ENCODE peak calls at places on chromosomes 6 and 20, in six cellular contexts. T, A, S, F, U and P are unnamed samples.
A peak's percentile ranks its signal among the peaks of the same experiment; 100 is the strongest.

GRCh38 chr6:37222125-37222967 is 35.2 kb upstream of the TBC1D22B start:
- DNase-seq in T (peak; percentile 98), A (peak; percentile 88), S (peak; percentile 83), F (peak; percentile 90), U (peak; percentile 99), P (peak; percentile 87)

GRCh38 chr6:20166226-20166625 is 46.0 kb downstream of the MBOAT1 start:
- DNase-seq in T (no peak), A (no peak), S (no peak), F (no peak), U (no peak), P (no peak)

GRCh38 chr6:45741437-45742166 is 274.1 kb downstream of the CLIC5 start:
- DNase-seq in T (no peak), A (no peak), S (peak; percentile 44), F (no peak), U (no peak), P (no peak)

GRCh38 chr6:160300076-160300695 is 41.6 kb upstream of the SLC22A2 start:
- DNase-seq in T (no peak), A (no peak), S (no peak), F (no peak), U (no peak), P (no peak)

GRCh38 chr20:15111654-15112053 is 774.2 kb upstream of the FLRT3 start:
- DNase-seq in T (no peak), A (no peak), S (no peak), F (no peak), U (no peak), P (peak; percentile 5)

GRCh38 chr20:16147221-16147620 is 426.0 kb downstream of the KIF16B start:
- DNase-seq in T (no peak), A (no peak), S (no peak), F (no peak), U (no peak), P (no peak)

GRCh38 chr6:44207966-44208365 is 8.8 kb upstream of the MYMX start:
- DNase-seq in T (no peak), A (no peak), S (no peak), F (no peak), U (no peak), P (no peak)

GRCh38 chr6:53103993-53104675 is 38.9 kb downstream of the FBXO9 start:
- DNase-seq in T (no peak), A (no peak), S (no peak), F (peak; percentile 31), U (no peak), P (no peak)

GRCh38 chr20:32585519-32586127 is 490 bp upstream of the NOL4L start:
- DNase-seq in T (no peak), A (peak; percentile 68), S (no peak), F (no peak), U (no peak), P (no peak)

GRCh38 chr20:48648482-48649051 is 179.2 kb downstream of the PREX1 start:
- DNase-seq in T (no peak), A (no peak), S (no peak), F (no peak), U (no peak), P (no peak)

GRCh38 chr6:30463651-30464618 is 25.4 kb upstream of the HLA-E start:
- DNase-seq in T (no peak), A (no peak), S (peak; percentile 50), F (peak; percentile 45), U (no peak), P (no peak)

GRCh38 chr20:16707674-16708073 is 22.2 kb upstream of the SNRPB2 start:
- DNase-seq in T (no peak), A (no peak), S (no peak), F (no peak), U (no peak), P (no peak)

GRCh38 chr6:111804627-111805235 is 68.5 kb downstream of the FYN start:
- DNase-seq in T (no peak), A (no peak), S (peak; percentile 74), F (peak; percentile 89), U (no peak), P (no peak)

GRCh38 chr6:142680308-142680707 is 264.7 kb downstream of the HIVEP2 start:
- DNase-seq in T (no peak), A (no peak), S (no peak), F (no peak), U (no peak), P (no peak)

GRCh38 chr6:100202417-100203194 is 208.6 kb upstream of the MCHR2 start:
- DNase-seq in T (no peak), A (no peak), S (peak; percentile 93), F (peak; percentile 95), U (peak; percentile 50), P (no peak)

GRCh38 chr6:1679691-1680068 is 70.0 kb downstream of the FOXC1 start:
- DNase-seq in T (no peak), A (no peak), S (no peak), F (no peak), U (no peak), P (no peak)

GRCh38 chr20:3798405-3798768 is 2.3 kb downstream of the CDC25B start:
- DNase-seq in T (no peak), A (no peak), S (no peak), F (no peak), U (no peak), P (no peak)

GRCh38 chr6:138465007-138465645 is 34.2 kb downstream of the NHSL1 start:
- DNase-seq in T (no peak), A (no peak), S (peak; percentile 98), F (peak; percentile 96), U (peak; percentile 22), P (no peak)

GRCh38 chr20:24977336-24977735 is 15.2 kb downstream of the APMAP start:
- DNase-seq in T (no peak), A (no peak), S (no peak), F (no peak), U (no peak), P (no peak)

GRCh38 chr6:52545844-52546119 is 31.1 kb downstream of the TRAM2 start:
- DNase-seq in T (no peak), A (no peak), S (no peak), F (no peak), U (no peak), P (no peak)

GRCh38 chr6:162999575-163000285 is 272.0 kb downstream of the PACRG start:
- DNase-seq in T (no peak), A (no peak), S (peak; percentile 4), F (peak; percentile 63), U (no peak), P (no peak)

GRCh38 chr6:163001341-163001740 is 273.6 kb downstream of the PACRG start:
- DNase-seq in T (no peak), A (no peak), S (no peak), F (no peak), U (no peak), P (no peak)

GRCh38 chr6:162998777-162999176 is 271.0 kb downstream of the PACRG start:
- DNase-seq in T (no peak), A (no peak), S (no peak), F (no peak), U (no peak), P (no peak)
- H4K91ac ChIP-seq in T (no peak overlapping the region), A (no peak overlapping the region), S (no peak overlapping the region), F (no peak overlapping the region), U (no peak overlapping the region), P (no peak overlapping the region)

GRCh38 chr6:41405941-41406340 is 70.5 kb downstream of the NCR2 start:
- DNase-seq in T (no peak), A (no peak), S (no peak), F (no peak), U (no peak), P (no peak)

GRCh38 chr6:41408982-41409381 is 73.6 kb downstream of the NCR2 start:
- DNase-seq in T (no peak), A (no peak), S (no peak), F (no peak), U (no peak), P (no peak)

GRCh38 chr6:41406821-41407787 is 71.7 kb downstream of the NCR2 start:
- DNase-seq in T (peak; percentile 60), A (peak; percentile 80), S (no peak), F (no peak), U (no peak), P (no peak)

GRCh38 chr6:41409489-41409888 is 74.1 kb downstream of the NCR2 start:
- DNase-seq in T (no peak), A (no peak), S (no peak), F (no peak), U (no peak), P (no peak)

GRCh38 chr6:41408576-41408975 is 73.2 kb downstream of the NCR2 start:
- DNase-seq in T (peak; percentile 40), A (no peak), S (no peak), F (no peak), U (no peak), P (no peak)
- H3K18ac ChIP-seq in T (no peak overlapping the region), A (peak overlapping the region; percentile 17), S (no peak overlapping the region), F (no peak overlapping the region), U (no peak overlapping the region), P (peak overlapping the region; percentile 76)

GRCh38 chr6:167092672-167093339 is 30.1 kb upstream of the CCR6 start:
- DNase-seq in T (no peak), A (no peak), S (no peak), F (no peak), U (no peak), P (no peak)

GRCh38 chr6:167094436-167094819 is 28.5 kb upstream of the CCR6 start:
- DNase-seq in T (no peak), A (no peak), S (no peak), F (no peak), U (peak; percentile 52), P (no peak)

GRCh38 chr6:167094820-167095637 is 27.9 kb upstream of the CCR6 start:
- DNase-seq in T (no peak), A (no peak), S (no peak), F (no peak), U (no peak), P (no peak)

GRCh38 chr6:167093922-167094432 is 28.9 kb upstream of the CCR6 start:
- DNase-seq in T (no peak), A (no peak), S (no peak), F (no peak), U (peak; percentile 25), P (no peak)

DNA sequence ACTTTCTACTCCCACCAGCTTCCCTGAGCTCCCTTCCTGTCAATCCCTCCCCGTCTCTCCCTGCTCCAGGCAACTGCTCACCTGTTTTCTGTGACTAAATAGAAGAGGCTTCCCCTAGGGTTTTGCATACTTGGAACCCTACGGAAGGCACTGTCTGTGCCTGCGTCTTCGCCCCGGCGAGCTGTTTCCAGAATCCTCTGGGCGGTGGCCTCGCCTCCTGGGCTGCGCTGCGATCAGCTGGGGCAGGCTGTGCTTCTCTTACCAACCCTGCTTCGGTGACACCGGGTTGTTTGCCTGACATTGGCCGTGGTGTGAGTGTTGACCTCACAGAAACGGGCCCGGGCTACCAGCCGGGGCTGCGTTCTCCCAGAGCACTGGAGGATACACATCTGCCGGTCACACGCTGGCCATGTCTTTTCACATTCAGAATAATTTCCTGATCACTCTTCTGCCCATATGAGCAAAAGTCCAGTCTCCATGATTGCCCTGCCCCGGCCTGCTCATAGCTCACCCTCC is 29.4 kb upstream of the CCR6 start:
- DNase-seq in T (no peak), A (no peak), S (no peak), F (no peak), U (no peak), P (no peak)
- H3K4me1 ChIP-seq in T (no peaks in the 10 kb centered on the region), A (no peaks in the 10 kb centered on the region), S (no peaks in the 10 kb centered on the region), F (no peaks in the 10 kb centered on the region), U (peaks cover 2% of the 10 kb centered on the region), P (peaks cover 8% of the 10 kb centered on the region)

DNA sequence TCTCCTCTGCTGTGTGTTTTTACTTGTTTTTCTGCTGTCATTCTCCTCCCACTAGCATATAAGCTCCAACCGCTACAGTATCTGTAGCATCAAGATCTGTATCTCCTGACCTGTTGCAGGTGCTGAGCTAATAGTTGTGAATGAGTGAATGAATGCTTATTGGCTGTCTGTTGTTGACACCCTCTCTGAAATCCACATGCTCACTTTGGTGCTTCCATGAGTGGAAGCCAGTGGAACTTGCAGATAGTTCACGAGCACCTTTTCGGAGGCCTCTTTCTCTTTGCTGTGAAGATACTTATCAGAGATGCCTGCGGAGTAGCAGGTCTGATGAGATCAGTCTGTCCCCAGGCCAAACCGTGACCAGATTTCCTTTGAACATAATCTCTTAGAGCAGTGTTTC is 117.3 kb downstream of the EYA2 start:
- DNase-seq in T (no peak), A (no peak), S (no peak), F (no peak), U (peak; percentile 73), P (no peak)
- H4K91ac ChIP-seq in T (no peak overlapping the region), A (no peak overlapping the region), S (no peak overlapping the region), F (no peak overlapping the region), U (no peak overlapping the region), P (no peak overlapping the region)